ENCODE peak calls at places on chromosomes 16 and 17, in six cellular contexts. One of them, this sample, is unnamed.

GRCh38 chr16:55324491-55325447 is 766 bp downstream of the IRX6 start:
- DNase-seq in stimulated activated CD4-positive, alpha-beta T cell treated with anti-CD3 and anti-CD28 coated beads, Interleukin-1b, Interleukin-23, amount 100 ng/mL, for 24 hours: no peak
- DNase-seq in CD8-positive, alpha-beta memory T cell: no peak
- DNase-seq in stomach: no peak
- DNase-seq in KBM-7: no peak
- DNase-seq in upper lobe of right lung: peak
- DNase-seq in this sample: no peak

GRCh38 chr17:9195961-9196668 is 174.8 kb downstream of the NTN1 start:
- DNase-seq in CD8-positive, alpha-beta memory T cell: no peak
- DNase-seq in stomach: no peak
- DNase-seq in stimulated activated CD4-positive, alpha-beta T cell treated with anti-CD3 and anti-CD28 coated beads, Interleukin-1b, Interleukin-23, amount 100 ng/mL, for 24 hours: no peak
- DNase-seq in upper lobe of right lung: no peak
- DNase-seq in KBM-7: no peak
- DNase-seq in this sample: no peak

GRCh38 chr16:51103590-51103989 is 47.5 kb downstream of the SALL1 start:
- DNase-seq in upper lobe of right lung: no peak
- DNase-seq in stomach: no peak
- DNase-seq in CD8-positive, alpha-beta memory T cell: no peak
- DNase-seq in KBM-7: no peak
- DNase-seq in stimulated activated CD4-positive, alpha-beta T cell treated with anti-CD3 and anti-CD28 coated beads, Interleukin-1b, Interleukin-23, amount 100 ng/mL, for 24 hours: no peak
- DNase-seq in this sample: no peak

GRCh38 chr16:26795184-26795583 is 271.5 kb upstream of the C16orf82 start:
- DNase-seq in KBM-7: peak
- DNase-seq in stimulated activated CD4-positive, alpha-beta T cell treated with anti-CD3 and anti-CD28 coated beads, Interleukin-1b, Interleukin-23, amount 100 ng/mL, for 24 hours: no peak
- DNase-seq in CD8-positive, alpha-beta memory T cell: no peak
- DNase-seq in upper lobe of right lung: no peak
- DNase-seq in stomach: no peak
- DNase-seq in this sample: no peak

GRCh38 chr17:35299108-35299507 is 56.2 kb downstream of the SLFN5 start:
- DNase-seq in KBM-7: no peak
- DNase-seq in stomach: peak
- DNase-seq in CD8-positive, alpha-beta memory T cell: no peak
- DNase-seq in stimulated activated CD4-positive, alpha-beta T cell treated with anti-CD3 and anti-CD28 coated beads, Interleukin-1b, Interleukin-23, amount 100 ng/mL, for 24 hours: no peak
- DNase-seq in upper lobe of right lung: no peak
- DNase-seq in this sample: no peak

GRCh38 chr16:58513874-58514273 is 1.4 kb upstream of the SETD6 start:
- DNase-seq in upper lobe of right lung: no peak
- DNase-seq in KBM-7: no peak
- DNase-seq in stomach: no peak
- DNase-seq in CD8-positive, alpha-beta memory T cell: no peak
- DNase-seq in stimulated activated CD4-positive, alpha-beta T cell treated with anti-CD3 and anti-CD28 coated beads, Interleukin-1b, Interleukin-23, amount 100 ng/mL, for 24 hours: no peak
- DNase-seq in this sample: no peak

GRCh38 chr16:2842340-2843000 is 12.4 kb downstream of the ZG16B start:
- DNase-seq in stomach: peak
- DNase-seq in upper lobe of right lung: peak
- DNase-seq in stimulated activated CD4-positive, alpha-beta T cell treated with anti-CD3 and anti-CD28 coated beads, Interleukin-1b, Interleukin-23, amount 100 ng/mL, for 24 hours: peak
- DNase-seq in CD8-positive, alpha-beta memory T cell: peak
- DNase-seq in KBM-7: peak
- DNase-seq in this sample: no peak

GRCh38 chr16:27230562-27230991 is 27.3 kb downstream of the KDM8 start:
- DNase-seq in CD8-positive, alpha-beta memory T cell: peak
- DNase-seq in stimulated activated CD4-positive, alpha-beta T cell treated with anti-CD3 and anti-CD28 coated beads, Interleukin-1b, Interleukin-23, amount 100 ng/mL, for 24 hours: peak
- DNase-seq in upper lobe of right lung: no peak
- DNase-seq in stomach: peak
- DNase-seq in KBM-7: peak
- DNase-seq in this sample: peak

GRCh38 chr16:84459941-84460405 is 44.5 kb downstream of the MEAK7 start:
- DNase-seq in CD8-positive, alpha-beta memory T cell: no peak
- DNase-seq in KBM-7: no peak
- DNase-seq in stomach: no peak
- DNase-seq in upper lobe of right lung: peak
- DNase-seq in stimulated activated CD4-positive, alpha-beta T cell treated with anti-CD3 and anti-CD28 coated beads, Interleukin-1b, Interleukin-23, amount 100 ng/mL, for 24 hours: no peak
- DNase-seq in this sample: no peak